ENCODE peak calls at places on chromosomes 12 and 14, in six cellular contexts. B, A, R, U, D and M are unnamed samples.

GRCh38 chr12:47636908-47637780 is 68.7 kb downstream of the RPAP3 start:
- DNase-seq in U (peak; percentile 53), D (no peak), R (peak; percentile 58), B (no peak), A (no peak), M (no peak)

GRCh38 chr12:18690653-18691052 is 47.2 kb downstream of the PLCZ1 start:
- DNase-seq in R (no peak), B (peak; percentile 11), D (no peak), U (no peak), A (no peak), M (no peak)

GRCh38 chr12:66775941-66776340 is 97.1 kb upstream of the GRIP1 start:
- DNase-seq in B (no peak), R (no peak), A (no peak), U (no peak), D (no peak), M (no peak)

GRCh38 chr12:108315486-108316105 is 23.5 kb downstream of the CMKLR1 start:
- DNase-seq in D (no peak), A (no peak), R (no peak), U (no peak), B (no peak), M (no peak)

GRCh38 chr14:97120204-97121120 is 323.3 kb downstream of the VRK1 start:
- DNase-seq in A (no peak), B (no peak), R (no peak), U (no peak), D (peak; percentile 13), M (no peak)

GRCh38 chr12:110201995-110202394 is 77.8 kb downstream of the IFT81 start:
- DNase-seq in B (no peak), R (no peak), U (no peak), A (no peak), D (no peak), M (no peak)

GRCh38 chr12:96587691-96588090 is 98.3 kb downstream of the CFAP54 start:
- DNase-seq in A (no peak), U (no peak), D (no peak), B (no peak), R (no peak), M (no peak)

GRCh38 chr14:92362781-92363235 is 39.8 kb downstream of the SLC24A4 start:
- DNase-seq in R (no peak), U (no peak), A (no peak), B (no peak), D (no peak), M (no peak)

GRCh38 chr14:21263284-21264024 is 5.8 kb downstream of the HNRNPC start:
- DNase-seq in U (no peak), R (no peak), B (peak; percentile 12), A (no peak), D (no peak), M (no peak)

GRCh38 chr12:103834897-103835390 is 6.1 kb downstream of the NT5DC3 start:
- DNase-seq in A (no peak), D (no peak), B (no peak), R (no peak), U (no peak), M (no peak)

GRCh38 chr12:89642959-89643358 is 65.7 kb downstream of the ATP2B1 start:
- DNase-seq in D (no peak), B (no peak), A (no peak), R (no peak), U (no peak), M (no peak)

GRCh38 chr12:120257041-120257821 is 8.3 kb downstream of the PXN start:
- DNase-seq in U (no peak), D (no peak), B (no peak), R (no peak), A (no peak), M (no peak)

GRCh38 chr12:63397807-63398206 is 246.8 kb upstream of the AVPR1A start:
- DNase-seq in U (no peak), B (no peak), D (no peak), R (no peak), A (no peak), M (no peak)

GRCh38 chr12:64039285-64039871 is 182.7 kb downstream of the KICS2 start:
- DNase-seq in R (no peak), D (no peak), U (no peak), A (no peak), B (no peak), M (no peak)

GRCh38 chr14:84975503-84975902 is 554.4 kb upstream of the FLRT2 start:
- DNase-seq in U (no peak), A (no peak), D (no peak), B (no peak), R (no peak), M (no peak)

GRCh38 chr14:36057452-36058142 is 118.9 kb downstream of the PTCSC3 start:
- DNase-seq in A (no peak), U (no peak), B (no peak), D (no peak), R (no peak), M (no peak)

GRCh38 chr12:28360253-28360652 is 170.0 kb downstream of the CCDC91 start:
- DNase-seq in R (no peak), B (no peak), A (no peak), D (no peak), U (no peak), M (no peak)

GRCh38 chr12:70955415-70955814 is 34.9 kb upstream of the PTPRR start:
- DNase-seq in B (no peak), D (no peak), A (no peak), R (no peak), U (no peak), M (no peak)

GRCh38 chr12:65522956-65523857 is 244.7 kb downstream of the MSRB3 start:
- DNase-seq in U (no peak), R (no peak), D (no peak), B (no peak), A (no peak), M (no peak)

GRCh38 chr14:104139460-104140212 is 1.2 kb downstream of the KIF26A start:
- DNase-seq in B (no peak), A (no peak), R (no peak), D (no peak), U (no peak), M (no peak)

GRCh38 chr14:92494512-92494911 is 19.1 kb upstream of the RIN3 start:
- DNase-seq in R (no peak), A (no peak), U (no peak), D (peak; percentile 39), B (no peak), M (no peak)

GRCh38 chr14:60349663-60350365 is 100.8 kb downstream of the PPM1A start:
- DNase-seq in A (no peak), D (no peak), U (no peak), R (peak; percentile 21), B (peak; percentile 32), M (peak; percentile 21)

GRCh38 chr12:15754233-15754632 is 35.0 kb downstream of the EPS8 start:
- DNase-seq in D (no peak), B (no peak), U (no peak), A (no peak), R (no peak), M (no peak)

GRCh38 chr14:65170768-65171251 is 68.5 kb upstream of the MAX start:
- DNase-seq in D (peak; percentile 40), A (no peak), R (no peak), U (no peak), B (no peak), M (no peak)

GRCh38 chr12:32560520-32560919 is 118.6 kb upstream of the DNM1L start:
- DNase-seq in D (no peak), B (no peak), A (no peak), U (no peak), R (no peak), M (no peak)

GRCh38 chr12:32561931-32562341 is 117.2 kb upstream of the DNM1L start:
- DNase-seq in R (peak; percentile 34), U (no peak), B (no peak), A (no peak), D (no peak), M (no peak)

GRCh38 chr12:32559434-32559833 is 119.7 kb upstream of the DNM1L start:
- DNase-seq in U (no peak), B (no peak), A (no peak), R (no peak), D (no peak), M (no peak)

GRCh38 chr12:32558941-32559340 is 120.2 kb upstream of the DNM1L start:
- DNase-seq in D (peak; percentile 66), R (no peak), U (no peak), B (no peak), A (peak; percentile 36), M (peak; percentile 46)
- TF ChIP-seq TAF1 in D (no peak), R (no peak), U (no peak), B (no peak), A (no peak), M (no peak)

GRCh38 chr14:94139006-94139405 is 9.6 kb upstream of the IFI27L2 start:
- DNase-seq in R (no peak), U (no peak), B (no peak), D (no peak), A (no peak), M (no peak)
- TF ChIP-seq POLR2A in R (no peak), U (no peak), B (no peak), D (no peak), A (no peak), M (no peak)

GRCh38 chr12:46296822-46297221 is 28.0 kb upstream of the SLC38A1 start:
- DNase-seq in A (no peak), B (no peak), D (no peak), U (no peak), R (no peak), M (no peak)

GRCh38 chr12:46299846-46300245 is 31.0 kb upstream of the SLC38A1 start:
- DNase-seq in U (no peak), D (no peak), R (no peak), A (no peak), B (no peak), M (no peak)

GRCh38 chr12:46303039-46303666 is 34.3 kb upstream of the SLC38A1 start:
- DNase-seq in R (peak; percentile 27), D (peak; percentile 2), B (peak; percentile 74), A (no peak), U (no peak), M (no peak)

GRCh38 chr12:46304080-46304479 is 35.2 kb upstream of the SLC38A1 start:
- DNase-seq in R (no peak), U (no peak), D (no peak), A (no peak), B (no peak), M (no peak)

GRCh38 chr12:46300906-46301305 is 32.1 kb upstream of the SLC38A1 start:
- DNase-seq in A (no peak), B (no peak), D (no peak), R (no peak), U (no peak), M (no peak)
- TF ChIP-seq TAF1 in A (no peak), B (no peak), D (no peak), R (no peak), U (no peak), M (no peak)

DNA sequence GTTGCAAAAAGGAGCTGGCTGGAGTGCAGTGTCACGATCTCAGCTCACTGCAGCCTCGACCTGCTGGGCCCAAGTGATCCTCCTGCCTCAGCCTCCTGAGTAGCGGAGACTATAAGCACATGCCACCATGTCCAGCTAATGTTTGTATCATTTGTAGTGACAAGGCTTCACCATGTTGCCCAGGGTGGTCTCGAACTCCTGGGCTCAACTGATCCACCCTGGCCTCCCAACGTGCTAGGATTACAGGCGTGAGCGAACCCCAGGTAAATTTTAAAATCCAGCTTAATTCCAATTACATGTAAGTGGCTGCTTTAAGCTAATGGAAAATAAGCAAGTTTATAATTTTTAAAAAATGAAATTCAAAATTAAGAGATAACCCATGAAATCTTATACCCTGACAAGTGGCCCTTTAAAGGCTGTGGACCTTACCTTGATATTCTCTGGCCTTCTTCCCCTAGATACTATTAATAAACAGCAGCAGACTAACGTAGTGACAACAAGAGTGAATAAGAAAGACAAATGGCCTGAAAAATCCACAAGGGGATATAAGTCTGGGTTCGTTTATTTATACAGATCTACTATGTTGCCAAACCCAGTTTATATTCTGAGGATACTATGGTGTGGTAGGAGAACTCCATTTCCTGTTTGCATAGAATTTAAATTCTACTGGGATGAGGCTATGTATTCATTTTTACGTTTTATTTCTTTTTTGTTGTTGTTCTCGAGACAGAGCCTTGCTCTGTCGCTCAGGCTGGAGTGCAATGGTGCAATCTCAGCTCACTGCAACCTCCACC is 25.6 kb upstream of the SLC2A3 start:
- DNase-seq in D (no peak), A (no peak), B (no peak), U (no peak), R (no peak), M (no peak)
- TF ChIP-seq POLR2A in D (no peak), A (no peak), B (no peak), U (no peak), R (no peak), M (no peak)